ENCODE peak calls at places on chromosomes 12 and 14, in eight cellular contexts. M, R, I, K, W, S, O and H are unnamed samples.

GRCh38 chr14:103205541-103205906 is 82.3 kb downstream of the TNFAIP2 start:
- DNase-seq in M (no peak), R (no peak), I (no peak), K (no peak), W (no peak), S (no peak), O (no peak), H (no peak)

GRCh38 chr14:79043194-79043889 is 873.2 kb downstream of the NRXN3 start:
- DNase-seq in M (no peak), R (no peak), I (no peak), K (no peak), W (no peak), S (no peak), O (no peak), H (no peak)

GRCh38 chr14:37903561-37904191 is 304.0 kb upstream of the SSTR1 start:
- DNase-seq in M (peak), R (no peak), I (peak), K (no peak), W (no peak), S (peak), O (no peak), H (no peak)

GRCh38 chr12:26188641-26189040 is 6.7 kb upstream of the SSPN start:
- DNase-seq in M (no peak), R (no peak), I (no peak), K (no peak), W (no peak), S (peak), O (no peak), H (no peak)

GRCh38 chr14:51539571-51540037 is 112.1 kb upstream of the FRMD6 start:
- DNase-seq in M (no peak), R (no peak), I (no peak), K (no peak), W (no peak), S (peak), O (no peak), H (no peak)

GRCh38 chr14:61281186-61281676 is at the start of gene TMEM30B:
- DNase-seq in M (no peak), R (peak), I (no peak), K (no peak), W (no peak), S (no peak), O (no peak), H (no peak)

GRCh38 chr12:130414381-130414780 is 76.7 kb downstream of the PIWIL1 start:
- DNase-seq in M (no peak), R (no peak), I (no peak), K (no peak), W (peak), S (no peak), O (no peak), H (peak)

GRCh38 chr14:80587096-80587724 is 354.3 kb downstream of the CEP128 start:
- DNase-seq in M (peak), R (no peak), I (no peak), K (no peak), W (no peak), S (peak), O (no peak), H (no peak)

GRCh38 chr12:95215925-95216324 is 1.3 kb downstream of the FGD6 start:
- DNase-seq in M (no peak), R (no peak), I (no peak), K (no peak), W (no peak), S (peak), O (no peak), H (no peak)

GRCh38 chr12:45416161-45416560 is 200.3 kb downstream of the ANO6 start:
- DNase-seq in M (no peak), R (no peak), I (no peak), K (no peak), W (no peak), S (no peak), O (no peak), H (no peak)

GRCh38 chr12:131988054-131988796 is 38.5 kb downstream of the EP400 start:
- DNase-seq in M (no peak), R (no peak), I (no peak), K (no peak), W (peak), S (peak), O (no peak), H (no peak)

GRCh38 chr14:60648934-60649814 is at the start of gene SIX1:
- DNase-seq in M (no peak), R (no peak), I (no peak), K (no peak), W (no peak), S (peak), O (no peak), H (peak)